ENCODE peak calls at places on chromosomes 7 and 10, in five cellular contexts. One of them, this sample, is unnamed.

GRCh38 chr7:51045319-51046102 is 262.8 kb upstream of the GRB10 start:
- DNase-seq in thyroid gland: no peak
- DNase-seq in uterus: no peak
- DNase-seq in left ventricle myocardium inferior: no peak
- DNase-seq in colonic mucosa: no peak
- DNase-seq in this sample: no peak

GRCh38 chr7:50577569-50577968 is 12.4 kb upstream of the DDC start:
- DNase-seq in thyroid gland: no peak
- DNase-seq in uterus: no peak
- DNase-seq in left ventricle myocardium inferior: no peak
- DNase-seq in colonic mucosa: no peak
- DNase-seq in this sample: no peak

GRCh38 chr7:129807863-129808262 is 144.9 kb downstream of the UBE2H start:
- DNase-seq in thyroid gland: no peak
- DNase-seq in uterus: no peak
- DNase-seq in left ventricle myocardium inferior: no peak
- DNase-seq in colonic mucosa: no peak
- DNase-seq in this sample: no peak

GRCh38 chr10:110023785-110024184 is 16.0 kb downstream of the ADD3 start:
- DNase-seq in thyroid gland: no peak
- DNase-seq in uterus: no peak
- DNase-seq in left ventricle myocardium inferior: no peak
- DNase-seq in colonic mucosa: no peak
- DNase-seq in this sample: no peak

GRCh38 chr10:89915021-89915420 is 213.6 kb downstream of the KIF20B start:
- DNase-seq in thyroid gland: no peak
- DNase-seq in uterus: no peak
- DNase-seq in left ventricle myocardium inferior: no peak
- DNase-seq in colonic mucosa: no peak
- DNase-seq in this sample: no peak

GRCh38 chr10:61475449-61475873 is 22.3 kb upstream of the TMEM26 start:
- DNase-seq in thyroid gland: no peak
- DNase-seq in uterus: no peak
- DNase-seq in left ventricle myocardium inferior: no peak
- DNase-seq in colonic mucosa: no peak
- DNase-seq in this sample: no peak

GRCh38 chr10:119521443-119522204 is 20.9 kb downstream of the RGS10 start:
- DNase-seq in thyroid gland: no peak
- DNase-seq in uterus: no peak
- DNase-seq in left ventricle myocardium inferior: no peak
- DNase-seq in colonic mucosa: no peak
- DNase-seq in this sample: no peak

GRCh38 chr7:38153515-38153914 is 24.5 kb upstream of the STARD3NL start:
- DNase-seq in thyroid gland: no peak
- DNase-seq in uterus: no peak
- DNase-seq in left ventricle myocardium inferior: no peak
- DNase-seq in colonic mucosa: no peak
- DNase-seq in this sample: no peak

GRCh38 chr10:104784452-104784851 is 143.4 kb downstream of the SORCS3 start:
- DNase-seq in thyroid gland: no peak
- DNase-seq in uterus: no peak
- DNase-seq in left ventricle myocardium inferior: no peak
- DNase-seq in colonic mucosa: no peak
- DNase-seq in this sample: no peak

GRCh38 chr7:102306916-102307677 is 20.4 kb downstream of the SH2B2 start:
- DNase-seq in thyroid gland: peak; percentile 95
- DNase-seq in uterus: no peak
- DNase-seq in left ventricle myocardium inferior: peak; percentile 51
- DNase-seq in colonic mucosa: peak; percentile 80
- DNase-seq in this sample: peak; percentile 94

GRCh38 chr10:104694074-104694473 is 53.0 kb downstream of the SORCS3 start:
- DNase-seq in thyroid gland: no peak
- DNase-seq in uterus: no peak
- DNase-seq in left ventricle myocardium inferior: no peak
- DNase-seq in colonic mucosa: no peak
- DNase-seq in this sample: no peak

GRCh38 chr7:17253885-17254284 is 44.6 kb upstream of the AHR start:
- DNase-seq in thyroid gland: no peak
- DNase-seq in uterus: no peak
- DNase-seq in left ventricle myocardium inferior: no peak
- DNase-seq in colonic mucosa: no peak
- DNase-seq in this sample: no peak

GRCh38 chr7:121278120-121279021 is 50.4 kb upstream of the WNT16 start:
- DNase-seq in thyroid gland: no peak
- DNase-seq in uterus: no peak
- DNase-seq in left ventricle myocardium inferior: no peak
- DNase-seq in colonic mucosa: no peak
- DNase-seq in this sample: no peak

GRCh38 chr10:12583891-12584595 is 234.7 kb downstream of the CAMK1D start:
- DNase-seq in thyroid gland: no peak
- DNase-seq in uterus: no peak
- DNase-seq in left ventricle myocardium inferior: no peak
- DNase-seq in colonic mucosa: no peak
- DNase-seq in this sample: no peak

GRCh38 chr7:104106106-104106505 is 101.7 kb downstream of the ORC5 start:
- DNase-seq in thyroid gland: no peak
- DNase-seq in uterus: no peak
- DNase-seq in left ventricle myocardium inferior: no peak
- DNase-seq in colonic mucosa: no peak
- DNase-seq in this sample: no peak

GRCh38 chr7:44325811-44326241 is 432 bp upstream of the CAMK2B start:
- DNase-seq in thyroid gland: peak; percentile 44
- DNase-seq in uterus: no peak
- DNase-seq in left ventricle myocardium inferior: no peak
- DNase-seq in colonic mucosa: no peak
- DNase-seq in this sample: no peak

GRCh38 chr7:98168181-98168903 is 42.9 kb upstream of the BHLHA15 start:
- DNase-seq in thyroid gland: peak; percentile 77
- DNase-seq in uterus: peak; percentile 39
- DNase-seq in left ventricle myocardium inferior: no peak
- DNase-seq in colonic mucosa: peak; percentile 73
- DNase-seq in this sample: peak; percentile 87

GRCh38 chr10:119265691-119266090 is 58.3 kb downstream of the GRK5 start:
- DNase-seq in thyroid gland: no peak
- DNase-seq in uterus: no peak
- DNase-seq in left ventricle myocardium inferior: no peak
- DNase-seq in colonic mucosa: no peak
- DNase-seq in this sample: no peak

DNA sequence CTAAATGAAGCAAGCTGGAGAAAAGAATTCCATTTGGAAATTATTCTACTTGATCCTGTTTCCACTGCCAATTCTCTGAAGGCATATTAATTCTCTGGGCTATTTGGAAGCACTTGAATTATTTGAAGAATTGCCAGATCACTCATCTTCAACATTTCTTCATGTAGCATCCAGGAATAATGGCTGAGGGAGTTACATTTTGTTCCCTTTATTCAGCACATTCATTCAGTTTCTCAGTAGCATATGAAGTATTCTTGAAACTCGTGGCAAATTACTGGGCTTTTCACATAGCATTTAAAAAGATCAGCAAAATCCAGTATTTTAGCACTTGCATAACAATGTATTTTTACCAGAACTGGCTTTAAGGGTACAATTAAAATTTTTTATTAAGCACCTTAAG is 127.1 kb upstream of the VIPR2 start:
- DNase-seq in thyroid gland: no peak
- DNase-seq in uterus: no peak
- DNase-seq in left ventricle myocardium inferior: no peak
- DNase-seq in colonic mucosa: no peak
- DNase-seq in this sample: no peak
- H3K9me3 ChIP-seq in thyroid gland: no peaks in the 10 kb centered on the region
- H3K9me3 ChIP-seq in uterus: peaks cover 19% of the 10 kb centered on the region
- H3K9me3 ChIP-seq in left ventricle myocardium inferior: peaks cover 46% of the 10 kb centered on the region
- H3K9me3 ChIP-seq in colonic mucosa: no peaks in the 10 kb centered on the region
- H3K9me3 ChIP-seq in this sample: no peaks in the 10 kb centered on the region

GRCh38 chr10:66586073-66586472 is 339.8 kb upstream of the LRRTM3 start:
- DNase-seq in thyroid gland: no peak
- DNase-seq in uterus: no peak
- DNase-seq in left ventricle myocardium inferior: no peak
- DNase-seq in colonic mucosa: peak; percentile 18
- DNase-seq in this sample: no peak
- TF ChIP-seq CTCF in thyroid gland: no peak
- TF ChIP-seq CTCF in uterus: no peak
- TF ChIP-seq CTCF in left ventricle myocardium inferior: no peak
- TF ChIP-seq CTCF in colonic mucosa: no peak
- TF ChIP-seq CTCF in this sample: no peak

GRCh38 chr7:71650653-71651337 is 518.9 kb downstream of the GALNT17 start:
- DNase-seq in thyroid gland: no peak
- DNase-seq in uterus: no peak
- DNase-seq in left ventricle myocardium inferior: no peak
- DNase-seq in colonic mucosa: no peak
- DNase-seq in this sample: no peak
- H3K9me3 ChIP-seq in thyroid gland: no peaks in the 10 kb centered on the region
- H3K9me3 ChIP-seq in uterus: no peaks in the 10 kb centered on the region
- H3K9me3 ChIP-seq in left ventricle myocardium inferior: peaks cover 20% of the 10 kb centered on the region
- H3K9me3 ChIP-seq in colonic mucosa: no peaks in the 10 kb centered on the region
- H3K9me3 ChIP-seq in this sample: peaks cover 4% of the 10 kb centered on the region

GRCh38 chr10:108785011-108785410 is 1138.3 kb downstream of the XPNPEP1 start:
- DNase-seq in thyroid gland: no peak
- DNase-seq in uterus: no peak
- DNase-seq in left ventricle myocardium inferior: no peak
- DNase-seq in colonic mucosa: no peak
- DNase-seq in this sample: no peak

GRCh38 chr10:108787932-108788331 is 1135.4 kb downstream of the XPNPEP1 start:
- DNase-seq in thyroid gland: no peak
- DNase-seq in uterus: no peak
- DNase-seq in left ventricle myocardium inferior: no peak
- DNase-seq in colonic mucosa: no peak
- DNase-seq in this sample: no peak

GRCh38 chr10:108782411-108782810 is 1140.9 kb downstream of the XPNPEP1 start:
- DNase-seq in thyroid gland: no peak
- DNase-seq in uterus: no peak
- DNase-seq in left ventricle myocardium inferior: no peak
- DNase-seq in colonic mucosa: no peak
- DNase-seq in this sample: no peak

GRCh38 chr10:108784534-108784933 is 1138.8 kb downstream of the XPNPEP1 start:
- DNase-seq in thyroid gland: no peak
- DNase-seq in uterus: no peak
- DNase-seq in left ventricle myocardium inferior: no peak
- DNase-seq in colonic mucosa: no peak
- DNase-seq in this sample: no peak

GRCh38 chr10:108783897-108784296 is 1139.4 kb downstream of the XPNPEP1 start:
- DNase-seq in thyroid gland: no peak
- DNase-seq in uterus: no peak
- DNase-seq in left ventricle myocardium inferior: no peak
- DNase-seq in colonic mucosa: peak; percentile 22
- DNase-seq in this sample: peak; percentile 45
- TF ChIP-seq CTCF in thyroid gland: no peak
- TF ChIP-seq CTCF in uterus: no peak
- TF ChIP-seq CTCF in left ventricle myocardium inferior: no peak
- TF ChIP-seq CTCF in colonic mucosa: no peak
- TF ChIP-seq CTCF in this sample: no peak

GRCh38 chr10:129531195-129531968 is 64.3 kb downstream of the MGMT start:
- DNase-seq in thyroid gland: no peak
- DNase-seq in uterus: no peak
- DNase-seq in left ventricle myocardium inferior: no peak
- DNase-seq in colonic mucosa: no peak
- DNase-seq in this sample: no peak

GRCh38 chr10:129534826-129535225 is 67.8 kb downstream of the MGMT start:
- DNase-seq in thyroid gland: no peak
- DNase-seq in uterus: no peak
- DNase-seq in left ventricle myocardium inferior: no peak
- DNase-seq in colonic mucosa: no peak
- DNase-seq in this sample: no peak

GRCh38 chr10:129532838-129533237 is 65.8 kb downstream of the MGMT start:
- DNase-seq in thyroid gland: no peak
- DNase-seq in uterus: no peak
- DNase-seq in left ventricle myocardium inferior: no peak
- DNase-seq in colonic mucosa: no peak
- DNase-seq in this sample: peak; percentile 27

GRCh38 chr10:129531969-129532660 is 65.1 kb downstream of the MGMT start:
- DNase-seq in thyroid gland: no peak
- DNase-seq in uterus: no peak
- DNase-seq in left ventricle myocardium inferior: no peak
- DNase-seq in colonic mucosa: no peak
- DNase-seq in this sample: no peak

DNA sequence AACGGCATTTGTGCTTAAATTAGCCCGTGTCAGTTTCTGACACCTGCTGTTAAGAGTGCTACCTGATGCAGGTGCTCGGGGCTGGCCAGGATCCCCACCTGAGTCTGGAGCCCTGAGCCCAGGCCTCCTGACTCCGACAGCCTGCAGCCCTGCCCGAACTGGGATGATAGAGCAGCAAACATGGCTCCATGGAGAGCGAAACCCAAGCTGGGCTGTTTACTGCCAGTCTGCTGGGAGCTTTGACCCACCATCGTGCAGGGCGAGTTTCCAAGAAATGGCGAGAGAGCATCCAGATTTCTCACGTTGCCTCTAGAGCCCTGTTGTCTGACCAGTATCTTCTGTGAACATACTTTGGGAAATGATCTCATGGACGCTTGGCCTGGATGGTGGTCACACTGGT is 66.2 kb downstream of the MGMT start:
- DNase-seq in thyroid gland: no peak
- DNase-seq in uterus: no peak
- DNase-seq in left ventricle myocardium inferior: no peak
- DNase-seq in colonic mucosa: no peak
- DNase-seq in this sample: no peak
- H3K9me3 ChIP-seq in thyroid gland: no peaks in the 10 kb centered on the region
- H3K9me3 ChIP-seq in uterus: no peaks in the 10 kb centered on the region
- H3K9me3 ChIP-seq in left ventricle myocardium inferior: no peaks in the 10 kb centered on the region
- H3K9me3 ChIP-seq in colonic mucosa: no peaks in the 10 kb centered on the region
- H3K9me3 ChIP-seq in this sample: no peaks in the 10 kb centered on the region